ENCODE peak calls at places on chromosomes 11 and 22, in ten cellular contexts. H is K562, G is Calu3, L is cardiac fibroblast, A is cardiac muscle cell, D is NB4, X is GM13976, U is upper lobe of left lung, R is HCT116, P is HFF-Myc. K is an unnamed sample.

GRCh38 chr11:36492724-36493304 is 17.3 kb downstream of the TRAF6 start:
- DNase-seq in R (peak; percentile 42), P (no peak), A (peak; percentile 71), L (peak; percentile 71), D (peak; percentile 70), H (peak; percentile 45), U (no peak), G (peak; percentile 35), X (peak; percentile 41), K (no peak)

GRCh38 chr22:50270302-50271010 is at the start of gene MAPK11:
- DNase-seq in A (peak; percentile 79), R (no peak), G (peak; percentile 83), D (peak; percentile 83), U (peak; percentile 93), L (peak; percentile 73), H (peak; percentile 70), P (no peak), X (peak; percentile 85), K (peak; percentile 86)

GRCh38 chr11:67372993-67373915 is at the start of gene CLCF1:
- DNase-seq in D (peak; percentile 91), R (no peak), G (peak; percentile 68), L (peak; percentile 89), X (peak; percentile 84), A (peak; percentile 88), P (no peak), H (peak; percentile 91), U (peak; percentile 93), K (peak; percentile 53)

GRCh38 chr11:890794-891600 is 19.6 kb downstream of the CHID1 start:
- DNase-seq in X (no peak), D (no peak), U (peak; percentile 74), P (no peak), L (no peak), G (no peak), H (no peak), R (no peak), A (no peak), K (no peak)

GRCh38 chr22:40620464-40621046 is 16.0 kb downstream of the MRTFA start:
- DNase-seq in P (no peak), U (no peak), G (no peak), D (peak; percentile 20), R (peak; percentile 66), H (peak; percentile 61), L (no peak), A (peak; percentile 51), X (no peak), K (no peak)

GRCh38 chr11:72585762-72586590 is 88.2 kb downstream of the PDE2A start:
- DNase-seq in H (peak; percentile 80), G (peak; percentile 81), D (peak; percentile 77), X (peak; percentile 88), R (peak; percentile 38), A (peak; percentile 72), U (no peak), L (peak; percentile 71), P (peak; percentile 37), K (peak; percentile 63)

GRCh38 chr11:67613960-67614715 is 7.4 kb downstream of the NDUFV1 start:
- DNase-seq in H (peak; percentile 64), L (peak; percentile 51), G (peak; percentile 73), D (peak; percentile 97), R (peak; percentile 15), X (peak; percentile 89), U (peak; percentile 91), P (no peak), A (peak; percentile 53), K (peak; percentile 65)

GRCh38 chr11:44505591-44506054 is 59.8 kb upstream of the CD82 start:
- DNase-seq in U (no peak), A (peak; percentile 54), X (no peak), G (no peak), H (peak; percentile 55), L (peak; percentile 36), D (no peak), P (no peak), R (no peak), K (no peak)

DNA sequence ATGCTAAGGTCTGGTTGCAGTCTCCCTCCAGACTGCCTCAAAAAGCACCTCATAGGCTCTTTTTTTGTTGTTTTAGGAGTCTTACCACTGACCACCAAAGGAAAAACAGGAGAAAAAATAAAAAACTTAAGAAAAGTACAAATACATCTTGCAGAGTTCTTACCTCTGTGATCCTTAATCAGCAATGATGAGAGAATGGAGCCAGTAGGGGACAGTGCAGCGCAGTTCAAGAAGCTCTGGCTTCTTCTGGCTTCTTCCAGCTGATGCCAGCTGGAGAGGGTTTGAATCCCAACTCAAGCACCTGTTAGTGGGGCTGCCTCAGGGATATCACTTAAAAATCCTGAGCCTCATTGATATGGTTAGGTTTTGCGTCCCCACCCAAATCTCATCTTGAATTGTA is 223.3 kb upstream of the ISX start:
- DNase-seq in A (no peak), U (no peak), X (no peak), D (no peak), L (no peak), H (no peak), P (no peak), R (no peak), G (no peak), K (no peak)
- TF ChIP-seq CTCF in A (no peak), U (no peak), X (no peak), D (no peak), L (no peak), H (no peak), P (no peak), R (no peak), G (no peak), K (no peak)

GRCh38 chr11:95505927-95506426 is 275.0 kb upstream of the SESN3 start:
- DNase-seq in G (no peak), A (peak; percentile 89), L (peak; percentile 76), D (peak; percentile 39), R (no peak), U (no peak), H (no peak), X (no peak), P (no peak), K (no peak)

GRCh38 chr11:95508219-95508880 is 277.3 kb upstream of the SESN3 start:
- DNase-seq in U (no peak), X (no peak), A (peak; percentile 30), D (no peak), R (no peak), L (peak; percentile 20), H (no peak), P (no peak), G (no peak), K (no peak)

GRCh38 chr11:95506777-95507176 is 275.8 kb upstream of the SESN3 start:
- DNase-seq in R (no peak), H (no peak), D (no peak), G (no peak), L (peak; percentile 8), A (peak; percentile 21), U (no peak), X (no peak), P (no peak), K (no peak)

GRCh38 chr11:95512177-95512576 is 277.4 kb downstream of the FAM76B start:
- DNase-seq in R (no peak), L (peak; percentile 79), D (no peak), P (no peak), G (no peak), U (no peak), A (peak; percentile 67), X (no peak), H (no peak), K (no peak)

DNA sequence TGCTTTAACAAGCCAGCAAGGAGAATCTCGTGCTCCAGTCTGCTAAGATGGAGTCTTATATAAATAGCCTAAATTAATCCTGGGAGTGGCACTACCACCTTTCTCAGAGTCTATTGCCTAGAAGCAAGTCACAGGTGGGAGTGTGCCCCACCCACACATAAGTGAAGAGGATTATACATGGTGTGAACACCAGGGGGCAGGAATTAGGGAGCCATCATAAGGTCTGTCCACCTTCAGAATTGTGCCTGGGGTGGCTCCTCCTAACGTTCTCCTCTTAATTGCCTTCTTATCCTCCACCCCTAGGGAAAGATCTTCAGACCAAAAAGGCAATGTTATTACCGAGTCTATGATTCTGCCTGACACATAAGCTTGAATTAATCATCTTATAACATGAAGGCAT is 276.8 kb upstream of the SESN3 start:
- DNase-seq in P (no peak), D (peak; percentile 18), L (no peak), G (no peak), A (no peak), R (no peak), U (no peak), X (no peak), H (peak; percentile 11), K (no peak)
- TF ChIP-seq CTCF in P (peak; percentile 5), D (peak; percentile 21), L (no peak), G (no peak), A (peak; percentile 4), R (no peak), U (no peak), X (no peak), H (peak; percentile 27), K (no peak)

DNA sequence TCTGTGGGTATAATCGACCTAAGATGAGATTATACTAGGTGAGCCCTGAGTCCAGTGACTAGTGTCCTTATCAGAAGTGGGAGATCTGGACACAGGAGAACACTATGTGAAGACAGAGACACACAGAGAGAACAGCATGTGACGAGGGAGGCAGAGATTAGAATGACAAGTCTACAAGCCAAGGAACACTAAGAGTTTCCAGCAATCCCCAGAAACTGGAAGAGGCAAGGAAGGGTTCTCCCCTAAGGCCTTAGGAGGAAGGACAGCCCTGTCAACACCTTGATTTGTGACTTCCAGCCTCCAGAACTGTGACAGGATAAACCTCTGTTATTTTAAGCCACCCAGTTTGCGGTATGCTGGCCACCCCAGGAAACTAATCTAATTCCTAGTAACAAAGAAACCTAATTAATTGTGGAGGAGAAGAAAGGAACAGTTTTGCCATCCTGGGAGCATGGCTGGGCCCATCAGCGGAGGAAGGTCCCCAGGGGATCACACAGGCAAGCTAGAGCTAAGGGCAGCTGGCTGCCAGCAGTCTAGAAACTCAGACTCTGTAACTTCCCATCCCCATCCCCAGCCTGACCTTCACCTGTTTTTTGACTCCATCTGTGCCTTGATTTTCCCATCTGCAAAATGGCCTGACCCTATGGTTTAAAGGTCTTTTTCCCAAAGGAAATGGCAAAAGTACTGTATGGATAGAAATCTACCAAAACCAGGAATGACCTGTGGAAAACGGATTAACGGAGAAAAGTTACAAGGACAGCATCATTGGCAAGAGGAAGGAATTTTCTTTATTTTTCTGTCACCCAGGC is 10.3 kb upstream of the THOC5 start:
- DNase-seq in H (no peak), P (no peak), R (no peak), A (no peak), U (no peak), G (no peak), L (no peak), X (no peak), D (no peak), K (no peak)
- TF ChIP-seq CTCF in H (no peak), P (no peak), R (no peak), A (no peak), U (no peak), G (no peak), L (no peak), X (no peak), D (no peak), K (no peak)

DNA sequence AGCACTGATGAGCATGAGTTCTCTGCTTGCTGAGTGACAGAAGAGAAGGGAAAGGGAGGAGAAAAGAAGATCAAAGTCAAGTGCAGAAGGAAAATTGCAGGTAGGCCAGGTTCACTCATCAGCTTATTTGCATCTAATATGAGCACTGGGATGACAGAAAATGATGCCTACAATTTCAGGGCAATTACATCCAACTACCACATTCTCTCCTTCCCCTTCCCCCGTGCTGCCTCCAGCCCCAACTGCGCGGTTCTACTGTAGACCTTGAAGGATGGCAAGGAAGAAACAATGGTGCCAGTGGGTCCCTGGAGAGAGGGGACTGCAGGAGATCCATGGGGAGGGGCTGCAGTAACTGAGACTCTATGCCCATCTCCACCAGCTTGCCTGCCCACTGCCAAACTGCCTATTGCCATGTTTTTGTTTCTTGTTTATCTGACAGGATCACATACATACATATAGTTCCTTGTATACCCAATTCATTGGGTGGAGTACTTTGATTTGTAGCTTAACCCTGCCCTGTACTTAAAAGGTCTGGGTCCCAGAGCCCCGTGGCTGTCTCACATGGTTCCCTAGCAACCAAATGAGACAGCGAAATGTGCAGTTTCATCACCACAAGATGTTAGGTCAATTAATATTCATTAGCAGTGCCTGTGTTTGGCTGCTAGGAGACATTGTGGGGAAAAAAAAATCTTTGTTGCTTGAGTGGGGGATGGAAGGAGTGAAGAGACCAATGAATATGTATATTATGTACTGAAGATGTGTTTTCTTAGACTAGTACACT is 253.5 kb upstream of the PLET1 start:
- DNase-seq in X (no peak), H (no peak), R (no peak), G (no peak), L (no peak), P (no peak), A (no peak), D (no peak), U (no peak), K (no peak)
- TF ChIP-seq CTCF in X (no peak), H (no peak), R (no peak), G (no peak), L (no peak), P (no peak), A (no peak), D (no peak), U (no peak), K (no peak)

K was measured in progenitor cell of endocrine pancreas.